ENCODE peak calls at places on chromosomes 2 and 18, in eight cellular contexts. One of them, this sample, is unnamed.

GRCh38 chr2:226578879-226579278 is 220.7 kb downstream of the IRS1 start:
- DNase-seq in A549: peak; percentile 43
- DNase-seq in tibial artery: no peak
- DNase-seq in left ventricle myocardium inferior: no peak
- DNase-seq in transverse colon: no peak
- DNase-seq in heart right ventricle: no peak
- DNase-seq in PC-3: peak; percentile 66
- DNase-seq in Caco-2: no peak
- DNase-seq in this sample: no peak

GRCh38 chr2:165401285-165401852 is 68.1 kb upstream of the CSRNP3 start:
- DNase-seq in A549: peak; percentile 78
- DNase-seq in tibial artery: no peak
- DNase-seq in left ventricle myocardium inferior: no peak
- DNase-seq in transverse colon: no peak
- DNase-seq in heart right ventricle: peak; percentile 34
- DNase-seq in PC-3: peak; percentile 92
- DNase-seq in Caco-2: no peak
- DNase-seq in this sample: peak; percentile 26

GRCh38 chr2:218218409-218219185 is 1.6 kb downstream of the ARPC2 start:
- DNase-seq in A549: no peak
- DNase-seq in tibial artery: no peak
- DNase-seq in left ventricle myocardium inferior: no peak
- DNase-seq in transverse colon: no peak
- DNase-seq in heart right ventricle: no peak
- DNase-seq in PC-3: no peak
- DNase-seq in Caco-2: no peak
- DNase-seq in this sample: no peak

GRCh38 chr18:63181706-63182105 is 137.9 kb downstream of the BCL2 start:
- DNase-seq in A549: no peak
- DNase-seq in tibial artery: no peak
- DNase-seq in left ventricle myocardium inferior: no peak
- DNase-seq in transverse colon: no peak
- DNase-seq in heart right ventricle: no peak
- DNase-seq in PC-3: no peak
- DNase-seq in Caco-2: no peak
- DNase-seq in this sample: no peak

GRCh38 chr18:13222371-13223281 is 4.1 kb downstream of the LDLRAD4 start:
- DNase-seq in A549: no peak
- DNase-seq in tibial artery: peak; percentile 65
- DNase-seq in left ventricle myocardium inferior: peak; percentile 78
- DNase-seq in transverse colon: peak; percentile 80
- DNase-seq in heart right ventricle: peak; percentile 79
- DNase-seq in PC-3: peak; percentile 23
- DNase-seq in Caco-2: no peak
- DNase-seq in this sample: peak; percentile 79

GRCh38 chr2:195824478-195824877 is 167.5 kb downstream of the SLC39A10 start:
- DNase-seq in A549: no peak
- DNase-seq in tibial artery: no peak
- DNase-seq in left ventricle myocardium inferior: no peak
- DNase-seq in transverse colon: no peak
- DNase-seq in heart right ventricle: no peak
- DNase-seq in PC-3: peak; percentile 29
- DNase-seq in Caco-2: no peak
- DNase-seq in this sample: no peak

GRCh38 chr2:170711196-170711773 is 3.9 kb upstream of the SP5 start:
- DNase-seq in A549: no peak
- DNase-seq in tibial artery: no peak
- DNase-seq in left ventricle myocardium inferior: no peak
- DNase-seq in transverse colon: no peak
- DNase-seq in heart right ventricle: no peak
- DNase-seq in PC-3: no peak
- DNase-seq in Caco-2: no peak
- DNase-seq in this sample: no peak

GRCh38 chr2:213490087-213490486 is 205.8 kb downstream of the SPAG16 start:
- DNase-seq in A549: no peak
- DNase-seq in tibial artery: no peak
- DNase-seq in left ventricle myocardium inferior: no peak
- DNase-seq in transverse colon: no peak
- DNase-seq in heart right ventricle: no peak
- DNase-seq in PC-3: peak; percentile 32
- DNase-seq in Caco-2: no peak
- DNase-seq in this sample: no peak

GRCh38 chr2:97812916-97813315 is 99.5 kb downstream of the ZAP70 start:
- DNase-seq in A549: no peak
- DNase-seq in tibial artery: no peak
- DNase-seq in left ventricle myocardium inferior: no peak
- DNase-seq in transverse colon: no peak
- DNase-seq in heart right ventricle: no peak
- DNase-seq in PC-3: no peak
- DNase-seq in Caco-2: no peak
- DNase-seq in this sample: no peak

DNA sequence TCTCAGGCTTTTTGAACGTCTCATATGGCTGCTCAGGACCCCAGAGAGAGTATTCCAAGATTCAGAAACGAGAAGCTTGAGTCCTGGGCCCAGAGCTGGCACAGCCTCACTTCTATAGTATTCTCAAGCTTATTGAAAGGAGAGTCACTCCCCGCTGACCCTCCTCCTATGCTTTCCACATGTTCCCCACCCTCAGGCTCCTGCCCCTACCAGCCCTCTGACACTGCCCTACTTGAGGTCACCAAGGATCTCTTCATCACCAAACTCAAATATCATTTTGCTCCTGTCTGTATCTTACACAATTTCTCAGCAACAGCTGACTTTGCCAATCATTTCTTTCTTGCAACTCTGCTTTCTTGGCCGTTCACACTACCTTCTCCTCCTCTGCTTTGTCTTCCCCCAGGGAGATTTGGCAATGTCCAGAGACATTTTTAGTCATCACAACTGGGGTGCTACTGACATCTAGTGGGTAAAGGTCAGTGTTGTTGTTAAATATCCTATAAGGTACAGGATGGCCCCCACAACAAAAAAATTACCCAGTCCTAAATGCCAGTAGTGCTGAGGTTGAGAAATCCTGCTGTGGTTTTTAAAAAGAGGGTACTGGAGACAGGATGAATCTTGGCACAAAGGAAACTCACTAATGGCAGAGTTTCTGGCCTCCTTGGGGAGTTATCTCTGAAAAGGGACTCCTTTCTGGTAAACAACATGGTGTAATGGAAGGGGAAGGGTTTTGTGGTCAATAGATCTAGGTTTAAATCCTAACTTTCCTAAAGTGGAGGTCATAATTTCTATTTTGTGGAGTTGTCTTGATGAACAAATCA is 26.9 kb upstream of the INSIG2 start:
- DNase-seq in A549: peak; percentile 27
- DNase-seq in tibial artery: peak; percentile 26
- DNase-seq in left ventricle myocardium inferior: no peak
- DNase-seq in transverse colon: no peak
- DNase-seq in heart right ventricle: peak; percentile 7
- DNase-seq in PC-3: peak; percentile 78
- DNase-seq in Caco-2: no peak
- DNase-seq in this sample: no peak
- TF ChIP-seq CTCF in A549: peak; percentile 47
- TF ChIP-seq CTCF in tibial artery: peak; percentile 10
- TF ChIP-seq CTCF in left ventricle myocardium inferior: peak; percentile 43
- TF ChIP-seq CTCF in transverse colon: no peak
- TF ChIP-seq CTCF in heart right ventricle: peak; percentile 35
- TF ChIP-seq CTCF in PC-3: peak; percentile 73
- TF ChIP-seq CTCF in Caco-2: peak; percentile 23
- TF ChIP-seq CTCF in this sample: peak; percentile 18

GRCh38 chr2:21253311-21254027 is 129.7 kb downstream of the TDRD15 start:
- DNase-seq in A549: no peak
- DNase-seq in tibial artery: no peak
- DNase-seq in left ventricle myocardium inferior: no peak
- DNase-seq in transverse colon: no peak
- DNase-seq in heart right ventricle: no peak
- DNase-seq in PC-3: no peak
- DNase-seq in Caco-2: no peak
- DNase-seq in this sample: no peak
- H3K4me1 ChIP-seq in A549: no peaks in the 10 kb centered on the region
- H3K4me1 ChIP-seq in tibial artery: no peaks in the 10 kb centered on the region
- H3K4me1 ChIP-seq in left ventricle myocardium inferior: peaks cover 9% of the 10 kb centered on the region
- H3K4me1 ChIP-seq in transverse colon: peaks cover 13% of the 10 kb centered on the region
- H3K4me1 ChIP-seq in heart right ventricle: peaks cover 16% of the 10 kb centered on the region
- H3K4me1 ChIP-seq in PC-3: no peaks in the 10 kb centered on the region
- H3K4me1 ChIP-seq in Caco-2: peaks cover 19% of the 10 kb centered on the region
- H3K4me1 ChIP-seq in this sample: peaks cover 9% of the 10 kb centered on the region

GRCh38 chr2:138637686-138638085 is 136.1 kb downstream of the SPOPL start:
- DNase-seq in A549: no peak
- DNase-seq in tibial artery: no peak
- DNase-seq in left ventricle myocardium inferior: no peak
- DNase-seq in transverse colon: no peak
- DNase-seq in heart right ventricle: no peak
- DNase-seq in PC-3: no peak
- DNase-seq in Caco-2: no peak
- DNase-seq in this sample: no peak

GRCh38 chr2:138632066-138632465 is 130.5 kb downstream of the SPOPL start:
- DNase-seq in A549: no peak
- DNase-seq in tibial artery: no peak
- DNase-seq in left ventricle myocardium inferior: no peak
- DNase-seq in transverse colon: no peak
- DNase-seq in heart right ventricle: no peak
- DNase-seq in PC-3: peak; percentile 10
- DNase-seq in Caco-2: no peak
- DNase-seq in this sample: no peak

GRCh38 chr2:138630164-138630563 is 128.6 kb downstream of the SPOPL start:
- DNase-seq in A549: no peak
- DNase-seq in tibial artery: no peak
- DNase-seq in left ventricle myocardium inferior: no peak
- DNase-seq in transverse colon: no peak
- DNase-seq in heart right ventricle: no peak
- DNase-seq in PC-3: no peak
- DNase-seq in Caco-2: no peak
- DNase-seq in this sample: peak; percentile 50

GRCh38 chr2:138633049-138633448 is 131.5 kb downstream of the SPOPL start:
- DNase-seq in A549: no peak
- DNase-seq in tibial artery: no peak
- DNase-seq in left ventricle myocardium inferior: no peak
- DNase-seq in transverse colon: no peak
- DNase-seq in heart right ventricle: no peak
- DNase-seq in PC-3: no peak
- DNase-seq in Caco-2: no peak
- DNase-seq in this sample: no peak
- TF ChIP-seq CTCF in A549: no peak
- TF ChIP-seq CTCF in tibial artery: no peak
- TF ChIP-seq CTCF in left ventricle myocardium inferior: no peak
- TF ChIP-seq CTCF in transverse colon: no peak
- TF ChIP-seq CTCF in heart right ventricle: no peak
- TF ChIP-seq CTCF in PC-3: no peak
- TF ChIP-seq CTCF in Caco-2: no peak
- TF ChIP-seq CTCF in this sample: no peak

DNA sequence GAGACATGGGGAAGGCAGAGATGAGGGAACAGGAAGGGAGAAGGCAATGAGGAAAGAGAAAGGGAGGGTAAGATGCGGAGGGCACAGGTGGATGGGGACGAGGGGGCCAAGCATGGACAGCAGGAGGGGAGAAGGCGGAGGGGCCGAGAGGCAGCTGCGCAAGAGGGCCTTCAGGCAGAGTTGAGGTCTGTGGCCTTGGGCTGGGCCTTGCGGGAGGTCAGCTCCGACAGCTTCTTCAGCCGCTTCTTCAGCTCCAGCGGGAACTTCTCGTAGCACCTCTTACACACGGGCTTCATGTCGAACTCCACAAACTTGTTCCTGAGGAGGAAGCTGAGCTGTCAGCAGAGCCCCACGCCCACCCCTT is 6.9 kb upstream of the GPR17 start:
- DNase-seq in A549: no peak
- DNase-seq in tibial artery: no peak
- DNase-seq in left ventricle myocardium inferior: no peak
- DNase-seq in transverse colon: no peak
- DNase-seq in heart right ventricle: no peak
- DNase-seq in PC-3: no peak
- DNase-seq in Caco-2: no peak
- DNase-seq in this sample: no peak
- H3K4me1 ChIP-seq in A549: peaks cover 15% of the 10 kb centered on the region
- H3K4me1 ChIP-seq in tibial artery: peaks cover 25% of the 10 kb centered on the region
- H3K4me1 ChIP-seq in left ventricle myocardium inferior: peaks cover 97% of the 10 kb centered on the region
- H3K4me1 ChIP-seq in transverse colon: peaks cover 18% of the 10 kb centered on the region
- H3K4me1 ChIP-seq in heart right ventricle: peaks cover 98% of the 10 kb centered on the region
- H3K4me1 ChIP-seq in PC-3: peaks cover 26% of the 10 kb centered on the region
- H3K4me1 ChIP-seq in Caco-2: peaks cover 22% of the 10 kb centered on the region
- H3K4me1 ChIP-seq in this sample: peaks cover 6% of the 10 kb centered on the region

GRCh38 chr2:35873921-35874320 is 481.7 kb upstream of the CRIM1 start:
- DNase-seq in A549: no peak
- DNase-seq in tibial artery: no peak
- DNase-seq in left ventricle myocardium inferior: no peak
- DNase-seq in transverse colon: no peak
- DNase-seq in heart right ventricle: no peak
- DNase-seq in PC-3: peak; percentile 12
- DNase-seq in Caco-2: no peak
- DNase-seq in this sample: no peak

DNA sequence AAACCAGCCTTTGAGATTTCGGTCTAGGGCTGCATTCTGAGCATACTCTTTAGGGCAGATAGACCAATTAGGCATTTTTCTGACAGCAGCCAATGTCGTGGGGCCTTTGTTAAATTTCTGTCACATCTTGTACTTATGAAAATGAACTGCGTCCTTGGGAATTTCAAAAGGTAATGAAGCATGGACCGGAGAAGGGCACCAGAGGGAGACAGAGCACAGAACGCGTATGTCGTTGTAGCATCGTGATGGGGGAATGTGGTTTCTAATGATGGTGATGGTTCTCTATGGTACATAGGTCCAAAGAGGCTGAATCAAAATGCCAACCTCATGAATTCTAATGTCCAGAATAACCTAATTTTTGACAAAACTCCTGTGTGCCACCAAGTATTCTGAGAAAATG is 483.9 kb upstream of the CRIM1 start:
- DNase-seq in A549: peak; percentile 29
- DNase-seq in tibial artery: no peak
- DNase-seq in left ventricle myocardium inferior: no peak
- DNase-seq in transverse colon: no peak
- DNase-seq in heart right ventricle: no peak
- DNase-seq in PC-3: peak; percentile 61
- DNase-seq in Caco-2: no peak
- DNase-seq in this sample: no peak
- TF ChIP-seq CTCF in A549: peak; percentile 19
- TF ChIP-seq CTCF in tibial artery: no peak
- TF ChIP-seq CTCF in left ventricle myocardium inferior: no peak
- TF ChIP-seq CTCF in transverse colon: no peak
- TF ChIP-seq CTCF in heart right ventricle: no peak
- TF ChIP-seq CTCF in PC-3: peak; percentile 65
- TF ChIP-seq CTCF in Caco-2: peak; percentile 64
- TF ChIP-seq CTCF in this sample: peak; percentile 43

DNA sequence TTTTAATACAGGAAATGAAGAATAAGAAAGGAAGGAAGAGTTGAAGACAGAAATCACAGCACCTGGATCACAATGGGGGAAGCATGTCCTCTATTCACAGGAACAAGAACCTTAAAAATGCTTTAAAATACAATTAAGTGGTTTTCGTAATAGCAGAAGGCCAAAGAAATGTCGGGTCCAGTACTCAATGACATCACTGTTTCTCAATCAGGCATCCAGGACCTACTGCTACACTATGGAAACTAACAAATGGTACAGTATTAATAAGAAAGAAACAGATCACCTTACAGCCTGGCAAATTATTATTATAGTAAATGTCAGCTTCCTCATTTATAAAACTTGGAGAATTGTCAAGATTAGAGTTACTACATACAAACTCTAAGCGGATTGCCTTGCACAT is 15.8 kb downstream of the HNRNPLL start:
- DNase-seq in A549: no peak
- DNase-seq in tibial artery: no peak
- DNase-seq in left ventricle myocardium inferior: no peak
- DNase-seq in transverse colon: no peak
- DNase-seq in heart right ventricle: no peak
- DNase-seq in PC-3: no peak
- DNase-seq in Caco-2: no peak
- DNase-seq in this sample: no peak
- H3K4me1 ChIP-seq in A549: peaks cover 25% of the 10 kb centered on the region
- H3K4me1 ChIP-seq in tibial artery: peaks cover 18% of the 10 kb centered on the region
- H3K4me1 ChIP-seq in left ventricle myocardium inferior: peaks cover 70% of the 10 kb centered on the region
- H3K4me1 ChIP-seq in transverse colon: peaks cover 45% of the 10 kb centered on the region
- H3K4me1 ChIP-seq in heart right ventricle: peaks cover 43% of the 10 kb centered on the region
- H3K4me1 ChIP-seq in PC-3: peaks cover 16% of the 10 kb centered on the region
- H3K4me1 ChIP-seq in Caco-2: peaks cover 7% of the 10 kb centered on the region
- H3K4me1 ChIP-seq in this sample: no peaks in the 10 kb centered on the region

This sample was measured in BE2C.